ENCODE peak calls at places on chromosomes 1 and 21, in six cellular contexts. J is tibial artery, V is psoas muscle, T is heart right ventricle, H is OCI-LY7, F is fibroblast of mammary gland. D is an unnamed sample.

GRCh38 chr1:208919371-208919770 is 664.1 kb upstream of the CAMK1G start:
- DNase-seq in J (no peak), V (no peak), T (no peak), H (no peak), F (peak; percentile 30), D (no peak)

GRCh38 chr21:32771134-32771523 is 426 bp downstream of the PAXBP1 start:
- DNase-seq in J (peak; percentile 47), V (peak; percentile 74), T (peak; percentile 63), H (peak; percentile 83), F (peak; percentile 62), D (peak; percentile 69)

GRCh38 chr1:65538013-65538578 is 117.6 kb downstream of the LEPR start:
- DNase-seq in J (no peak), V (no peak), T (no peak), H (no peak), F (no peak), D (no peak)

GRCh38 chr1:94094466-94095111 is 26.4 kb downstream of the ABCA4 start:
- DNase-seq in J (peak; percentile 88), V (peak; percentile 80), T (peak; percentile 77), H (no peak), F (peak; percentile 54), D (peak; percentile 95)

GRCh38 chr1:175024773-175025172 is 1.5 kb upstream of the MRPS14 start:
- DNase-seq in J (no peak), V (no peak), T (no peak), H (no peak), F (no peak), D (no peak)

GRCh38 chr21:18443686-18444085 is 40.1 kb upstream of the TMPRSS15 start:
- DNase-seq in J (no peak), V (no peak), T (no peak), H (peak; percentile 93), F (no peak), D (no peak)

GRCh38 chr21:41504030-41504429 is 3.9 kb downstream of the TMPRSS2 start:
- DNase-seq in J (no peak), V (no peak), T (no peak), H (no peak), F (no peak), D (no peak)

GRCh38 chr1:37446874-37447273 is 27.5 kb upstream of the ZC3H12A start:
- DNase-seq in J (no peak), V (no peak), T (no peak), H (no peak), F (no peak), D (no peak)

GRCh38 chr1:64975127-64975526 is 8.8 kb upstream of the JAK1 start:
- DNase-seq in J (no peak), V (no peak), T (no peak), H (no peak), F (no peak), D (no peak)

GRCh38 chr1:100346387-100346786 is 5.9 kb upstream of the CDC14A start:
- DNase-seq in J (no peak), V (no peak), T (no peak), H (no peak), F (no peak), D (no peak)

GRCh38 chr1:5200006-5200405 is 545.6 kb downstream of the AJAP1 start:
- DNase-seq in J (no peak), V (no peak), T (no peak), H (no peak), F (no peak), D (no peak)

GRCh38 chr1:189992856-189993255 is 484.8 kb downstream of the BRINP3 start:
- DNase-seq in J (no peak), V (no peak), T (no peak), H (no peak), F (no peak), D (no peak)

GRCh38 chr1:112729909-112730308 is 14.8 kb upstream of the PPM1J start:
- DNase-seq in J (no peak), V (no peak), T (no peak), H (no peak), F (no peak), D (no peak)

GRCh38 chr1:112737573-112737972 is 22.4 kb upstream of the PPM1J start:
- DNase-seq in J (no peak), V (no peak), T (no peak), H (no peak), F (no peak), D (no peak)

GRCh38 chr1:112731451-112731850 is 16.3 kb upstream of the PPM1J start:
- DNase-seq in J (no peak), V (no peak), T (no peak), H (no peak), F (no peak), D (no peak)

GRCh38 chr1:112735752-112736151 is 20.6 kb upstream of the PPM1J start:
- DNase-seq in J (no peak), V (no peak), T (no peak), H (no peak), F (peak; percentile 86), D (peak; percentile 69)
- TF ChIP-seq CTCF in J (no peak), V (no peak), T (no peak), H (no peak), F (no peak), D (no peak)

DNA sequence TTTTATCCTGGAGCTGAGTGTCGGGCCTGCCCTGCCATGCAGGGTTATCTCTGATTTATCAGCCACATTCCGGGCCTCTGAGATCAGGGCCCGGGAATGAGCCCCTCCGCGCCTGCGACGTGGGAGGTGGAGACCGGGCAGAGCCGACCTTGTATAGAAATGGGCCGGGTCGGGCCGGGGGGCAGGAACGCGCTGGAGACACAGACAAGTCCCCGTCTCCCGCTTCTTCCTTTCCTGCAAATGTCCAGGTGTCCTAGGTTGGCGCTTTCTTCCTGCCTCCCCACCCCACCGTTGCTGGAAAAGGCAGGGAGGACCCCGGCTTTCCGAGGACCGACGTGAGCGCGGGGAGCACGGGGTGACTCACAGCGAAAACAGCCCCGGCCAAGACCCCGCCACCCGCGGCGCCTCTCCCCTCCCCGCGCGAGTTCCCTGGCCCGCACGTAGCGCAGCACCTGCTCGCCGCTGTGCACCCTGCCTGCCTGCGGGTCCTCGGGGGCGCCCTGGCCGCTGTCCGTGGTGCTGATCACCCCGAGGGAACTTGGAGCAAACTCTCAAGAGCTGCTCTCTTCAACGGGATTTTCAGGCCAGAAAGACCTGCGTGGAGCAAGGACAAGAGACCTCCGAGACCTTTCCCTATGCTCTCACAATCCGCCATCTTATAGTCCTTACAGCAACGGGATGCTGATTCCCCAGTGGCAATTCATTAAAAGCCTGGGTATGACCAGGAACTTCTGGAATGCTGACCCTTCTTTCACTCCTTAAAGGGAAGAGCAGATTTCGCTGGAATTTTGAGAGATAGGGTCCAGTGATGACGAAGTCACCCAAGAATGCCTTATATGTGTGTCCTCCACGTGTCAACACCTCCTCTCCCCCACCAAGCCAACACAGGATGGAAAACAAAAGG is 475 bp upstream of the NPPB start:
- DNase-seq in J (no peak), V (peak; percentile 83), T (peak; percentile 75), H (peak; percentile 69), F (peak; percentile 39), D (peak; percentile 67)
- H3K4me3 ChIP-seq in J (no peak overlapping the region), V (no peak overlapping the region), T (no peak overlapping the region), H (no peak overlapping the region), F (no peak overlapping the region), D (no peak overlapping the region)

DNA sequence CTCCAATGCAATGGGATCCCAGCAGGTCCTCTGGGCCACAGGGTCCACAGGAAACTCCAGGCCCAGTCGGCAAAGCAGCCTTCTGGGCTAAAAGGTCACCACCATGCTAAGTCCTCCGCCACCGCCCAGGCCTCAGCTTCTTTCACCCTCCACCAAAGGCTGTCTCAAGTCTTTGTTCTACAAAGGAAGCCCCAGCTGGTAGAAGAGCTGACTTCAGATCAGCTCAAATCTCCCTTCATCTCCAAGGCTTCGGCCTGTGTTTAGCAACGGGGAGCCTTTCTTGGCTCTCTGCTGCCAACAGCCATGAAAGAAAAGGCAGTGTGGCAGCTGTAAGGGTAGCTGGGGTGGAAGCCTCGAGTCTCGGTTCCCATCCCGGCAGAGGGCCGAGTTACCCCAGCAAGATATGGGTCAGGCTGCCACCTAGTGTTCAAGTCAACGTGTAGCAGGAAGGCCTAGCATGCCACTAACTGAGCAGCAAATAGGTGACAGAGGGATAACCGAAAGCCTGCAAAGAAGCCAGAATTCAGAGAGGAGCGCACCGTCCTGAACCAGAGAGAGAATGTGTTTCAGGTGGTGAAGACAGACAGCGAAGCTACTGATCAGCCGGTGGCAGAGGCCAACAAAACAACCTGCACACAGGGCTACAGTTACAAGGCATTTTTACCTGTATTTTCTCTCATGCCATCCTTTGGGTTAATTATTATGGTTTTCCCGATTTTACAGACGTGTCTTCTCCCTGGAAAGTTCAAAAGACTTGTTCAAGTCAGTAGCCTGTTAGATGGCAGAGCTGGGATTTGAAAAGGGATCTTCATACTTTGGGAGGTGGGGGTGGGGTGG is 26.8 kb upstream of the CRNN start:
- DNase-seq in J (peak; percentile 70), V (peak; percentile 75), T (peak; percentile 55), H (peak; percentile 79), F (peak; percentile 72), D (peak; percentile 78)
- TF ChIP-seq CTCF in J (peak; percentile 75), V (peak; percentile 60), T (peak; percentile 76), H (peak; percentile 86), F (peak; percentile 87), D (peak; percentile 85)

GRCh38 chr1:22452401-22452963 is 831 bp downstream of the ZBTB40 start:
- DNase-seq in J (peak; percentile 41), V (peak; percentile 62), T (no peak), H (peak; percentile 35), F (peak; percentile 55), D (peak; percentile 60)

GRCh38 chr1:22450421-22451021 is 1.1 kb upstream of the ZBTB40 start:
- DNase-seq in J (no peak), V (no peak), T (no peak), H (no peak), F (no peak), D (no peak)

GRCh38 chr1:22451702-22452400 is at the start of gene ZBTB40:
- DNase-seq in J (peak; percentile 96), V (peak; percentile 99), T (peak; percentile 98), H (peak; percentile 96), F (peak; percentile 97), D (peak; percentile 99)

GRCh38 chr1:22454476-22455056 is 2.9 kb downstream of the ZBTB40 start:
- DNase-seq in J (no peak), V (no peak), T (no peak), H (no peak), F (no peak), D (no peak)

DNA sequence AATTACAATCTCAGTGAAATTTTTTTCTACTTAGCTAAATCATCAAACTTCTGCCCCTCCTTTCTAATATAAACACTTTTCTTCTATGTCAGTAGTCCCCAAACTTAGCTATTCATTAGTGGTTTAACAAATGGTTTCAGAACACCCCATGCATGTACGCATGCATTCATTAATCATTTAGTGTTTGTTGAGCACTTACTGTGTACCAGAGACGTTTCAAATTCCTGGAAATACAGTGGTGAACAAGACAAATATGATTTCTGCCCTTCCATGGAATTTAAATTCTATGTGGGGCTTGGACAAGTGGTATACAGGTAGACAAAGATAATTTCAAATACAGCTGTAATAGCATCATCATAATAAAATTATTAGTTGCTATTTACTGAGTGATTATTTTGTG is 1.5 kb downstream of the ZBTB40 start:
- DNase-seq in J (no peak), V (no peak), T (no peak), H (no peak), F (no peak), D (no peak)
- H3K4me3 ChIP-seq in J (peak overlapping the region; percentile 77), V (peak overlapping the region; percentile 93), T (no peak overlapping the region), H (peak overlapping the region; percentile 83), F (peak overlapping the region; percentile 86), D (no peak overlapping the region)